ENCODE peak calls at places on chromosomes 4 and X, in eight cellular contexts. P is K562, W is GM12878, I is A549, Y is SK-N-SH, G is WTC11, T is H1, F is endothelial cell of umbilical vein. U is an unnamed sample.

GRCh38 chrX:104330966-104331365 is 76.2 kb upstream of the ESX1 start:
- DNase-seq in P (no peak), W (no peak), I (no peak), Y (no peak), G (no peak), T (no peak), F (peak), U (no peak)

GRCh38 chr4:74230902-74231499 is 73.1 kb downstream of the MTHFD2L start:
- DNase-seq in P (no peak), W (no peak), I (peak), Y (no peak), G (no peak), T (no peak), F (peak), U (peak)

GRCh38 chr4:172619218-172619617 is 549.4 kb upstream of the GALNT7 start:
- DNase-seq in P (no peak), W (no peak), I (no peak), Y (no peak), G (no peak), T (no peak), F (no peak), U (no peak)

GRCh38 chrX:39818071-39818470 is 279.7 kb downstream of the BCOR start:
- DNase-seq in P (no peak), W (no peak), I (no peak), Y (peak), G (no peak), T (no peak), F (no peak), U (no peak)

GRCh38 chr4:38842998-38843397 is 13.6 kb downstream of the TLR6 start:
- DNase-seq in P (no peak), W (no peak), I (no peak), Y (no peak), G (no peak), T (no peak), F (no peak), U (no peak)

GRCh38 chrX:68060506-68061205 is 372.6 kb downstream of the OPHN1 start:
- DNase-seq in P (no peak), W (no peak), I (no peak), Y (no peak), G (peak), T (no peak), F (peak), U (no peak)

GRCh38 chr4:53306729-53307128 is 59.1 kb downstream of the SCFD2 start:
- DNase-seq in P (no peak), W (no peak), I (no peak), Y (peak), G (no peak), T (no peak), F (peak), U (no peak)

GRCh38 chr4:82542642-82543041 is 19.1 kb downstream of the TMEM150C start:
- DNase-seq in P (no peak), W (no peak), I (no peak), Y (no peak), G (no peak), T (no peak), F (no peak), U (no peak)

GRCh38 chrX:38664285-38664684 is 102.9 kb downstream of the TSPAN7 start:
- DNase-seq in P (peak), W (no peak), I (peak), Y (peak), G (no peak), T (no peak), F (peak), U (peak)

GRCh38 chrX:123959281-123960063 is 2.0 kb upstream of the STAG2 start:
- DNase-seq in P (peak), W (no peak), I (peak), Y (peak), G (peak), T (no peak), F (peak), U (peak)

GRCh38 chr4:150867148-150867547 is 147.9 kb downstream of the LRBA start:
- DNase-seq in P (peak), W (peak), I (peak), Y (peak), G (no peak), T (no peak), F (peak), U (peak)

GRCh38 chr4:37994569-37994968 is 34.4 kb downstream of the PTTG2 start:
- DNase-seq in P (no peak), W (no peak), I (no peak), Y (no peak), G (no peak), T (no peak), F (no peak), U (no peak)

GRCh38 chrX:139204903-139205667 is 325.5 kb upstream of the F9 start:
- DNase-seq in P (peak), W (no peak), I (peak), Y (peak), G (peak), T (no peak), F (no peak), U (no peak)

GRCh38 chr4:186685744-186686143 is 37.9 kb downstream of the FAT1 start:
- DNase-seq in P (no peak), W (no peak), I (peak), Y (no peak), G (no peak), T (no peak), F (no peak), U (no peak)

GRCh38 chr4:64713256-64713840 is 304.1 kb upstream of the TECRL start:
- DNase-seq in P (peak), W (no peak), I (peak), Y (peak), G (no peak), T (no peak), F (peak), U (peak)

GRCh38 chr4:16253127-16253960 is 27.1 kb upstream of the TAPT1 start:
- DNase-seq in P (no peak), W (no peak), I (peak), Y (no peak), G (no peak), T (no peak), F (no peak), U (no peak)

GRCh38 chr4:103915224-103915869 is 195.6 kb upstream of the TACR3 start:
- DNase-seq in P (peak), W (peak), I (peak), Y (peak), G (no peak), T (no peak), F (peak), U (peak)

GRCh38 chr4:80180743-80181142 is 16.6 kb upstream of the PRDM8 start:
- DNase-seq in P (no peak), W (no peak), I (no peak), Y (no peak), G (no peak), T (no peak), F (peak), U (no peak)

GRCh38 chr4:54067163-54067562 is 2.8 kb upstream of the CHIC2 start:
- DNase-seq in P (no peak), W (no peak), I (peak), Y (no peak), G (no peak), T (no peak), F (peak), U (no peak)

GRCh38 chr4:162952232-162952631 is 214.5 kb downstream of the NAF1 start:
- DNase-seq in P (no peak), W (no peak), I (no peak), Y (no peak), G (no peak), T (no peak), F (no peak), U (peak)

GRCh38 chr4:55736605-55737183 is 82.9 kb upstream of the EXOC1L start:
- DNase-seq in P (no peak), W (no peak), I (no peak), Y (peak), G (no peak), T (no peak), F (peak), U (peak)

DNA sequence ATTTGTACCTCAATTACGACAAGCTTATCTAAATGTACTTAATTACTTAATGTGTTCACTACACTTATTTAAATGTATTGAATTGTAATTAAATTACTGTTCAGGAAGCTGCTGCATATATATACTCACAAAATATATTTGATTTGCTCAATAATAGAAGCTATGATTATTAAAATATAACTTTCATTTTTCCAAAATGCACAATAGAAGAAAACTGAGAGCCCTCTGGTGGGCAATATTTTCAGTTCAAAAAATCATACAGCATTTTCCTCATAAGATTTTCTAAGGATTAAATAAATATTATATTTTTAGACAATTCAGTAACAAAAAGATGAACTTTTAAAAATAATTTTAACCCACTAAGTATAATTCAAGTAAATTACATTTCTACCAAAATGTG is 217.3 kb downstream of the DKK2 start:
- DNase-seq in P (no peak), W (no peak), I (no peak), Y (no peak), G (no peak), T (no peak), F (no peak), U (no peak)
- TF ChIP-seq MAX in P (no peak), W (no peak), I (no peak), Y (no peak), G (no peak), T (no peak), F (no peak), U (no peak)

DNA sequence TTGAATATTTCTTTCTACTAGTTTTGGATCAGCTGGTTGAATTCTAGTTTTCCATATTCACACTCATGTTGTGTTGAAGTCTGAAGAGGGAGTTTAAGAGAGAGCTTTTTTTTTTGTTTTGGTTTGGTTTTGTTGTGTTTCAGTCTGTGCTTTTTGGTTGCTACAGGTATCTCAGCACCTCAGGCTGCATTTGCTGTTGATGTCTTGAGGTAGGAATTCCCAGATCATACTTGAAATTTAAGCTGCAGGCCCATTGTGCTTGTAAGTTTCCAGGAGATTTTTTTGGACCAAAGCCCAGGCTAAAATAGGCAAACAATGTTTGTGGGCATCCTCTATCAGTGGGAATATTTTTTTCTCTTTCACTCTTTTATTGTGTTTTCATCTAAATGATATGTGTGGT is 190.2 kb upstream of the AGA start:
- DNase-seq in P (no peak), W (no peak), I (no peak), Y (no peak), G (no peak), T (no peak), F (no peak), U (no peak)
- TF ChIP-seq MAX in P (no peak), W (no peak), I (no peak), Y (no peak), G (no peak), T (no peak), F (no peak), U (no peak)

DNA sequence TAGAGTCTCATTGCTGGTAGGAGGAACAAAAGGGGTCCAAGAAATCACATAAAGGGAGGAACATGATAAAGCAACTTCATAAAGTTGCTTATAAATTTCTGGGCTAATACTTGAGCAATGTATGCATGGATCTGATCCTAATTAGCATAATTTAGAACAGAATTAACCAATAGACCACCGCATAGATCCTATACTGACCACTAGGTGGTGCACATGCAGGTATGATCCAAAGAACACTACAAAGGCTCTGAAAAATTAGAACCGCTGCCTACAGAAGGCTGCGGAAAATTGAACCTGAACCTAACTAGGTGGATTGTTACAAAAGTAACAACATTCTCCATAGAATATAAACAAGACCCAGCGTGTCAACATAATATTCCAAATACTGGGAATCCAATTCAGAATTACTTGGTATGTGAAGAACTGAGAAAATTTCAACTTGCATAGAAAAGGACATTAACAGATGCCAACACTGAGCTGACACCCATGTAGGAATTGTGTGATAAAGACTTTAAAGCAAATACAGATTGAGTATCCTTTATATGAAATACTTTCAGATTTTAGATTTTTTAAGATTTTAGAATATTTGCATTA is 23.3 kb downstream of the BRCC3 start:
- DNase-seq in P (peak), W (no peak), I (peak), Y (peak), G (no peak), T (no peak), F (peak), U (peak)
- TF ChIP-seq MAX in P (no peak), W (no peak), I (no peak), Y (no peak), G (no peak), T (no peak), F (no peak), U (no peak)

GRCh38 chr4:3276961-3277360 is 15.9 kb upstream of the RGS12 start:
- DNase-seq in P (no peak), W (no peak), I (no peak), Y (no peak), G (peak), T (no peak), F (no peak), U (no peak)
- TF ChIP-seq MAX in P (no peak), W (no peak), I (no peak), Y (no peak), G (no peak), T (no peak), F (no peak), U (no peak)

GRCh38 chr4:58953575-58953974 is 1843.4 kb upstream of the IGFBP7 start:
- DNase-seq in P (no peak), W (no peak), I (no peak), Y (no peak), G (no peak), T (no peak), F (no peak), U (no peak)
- TF ChIP-seq MAX in P (no peak), W (no peak), I (no peak), Y (no peak), G (no peak), T (no peak), F (no peak), U (no peak)

DNA sequence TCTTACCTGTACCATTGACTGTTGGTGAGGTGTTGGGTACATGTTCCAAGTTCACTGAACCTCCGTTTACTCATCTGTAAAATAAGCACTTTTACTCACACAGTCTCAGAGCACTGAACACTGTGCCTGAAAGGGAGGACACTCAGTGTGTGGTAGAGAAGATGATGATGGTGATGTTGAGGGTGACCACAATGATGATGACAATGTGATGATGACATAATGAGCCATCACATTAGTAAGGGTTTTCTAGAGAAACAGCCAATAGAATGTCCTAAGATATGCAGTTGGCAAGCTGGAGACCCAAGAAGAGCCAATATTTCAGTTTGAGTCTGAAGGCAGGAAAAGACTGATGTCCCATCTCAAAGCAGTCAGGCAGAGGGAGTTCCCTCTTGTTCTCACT is 315.4 kb upstream of the IGFBP7 start:
- DNase-seq in P (no peak), W (no peak), I (no peak), Y (no peak), G (no peak), T (no peak), F (no peak), U (no peak)
- TF ChIP-seq MAX in P (no peak), W (no peak), I (no peak), Y (no peak), G (no peak), T (no peak), F (no peak), U (no peak)

GRCh38 chr4:121189811-121190210 is 25.7 kb upstream of the TNIP3 start:
- DNase-seq in P (no peak), W (peak), I (no peak), Y (no peak), G (no peak), T (no peak), F (no peak), U (peak)
- TF ChIP-seq MAX in P (no peak), W (no peak), I (no peak), Y (no peak), G (no peak), T (no peak), F (no peak), U (no peak)

U was measured in NB4.